ENCODE peak calls at places on chromosome 16, in four cellular contexts. One of them, this sample, is unnamed.

GRCh38 chr16:49696414-49697101 is 159.4 kb downstream of the ZNF423 start:
- DNase-seq in heart left ventricle: no peak
- DNase-seq in hepatocyte: no peak
- DNase-seq in lower lobe of right lung: no peak
- DNase-seq in this sample: no peak

GRCh38 chr16:929227-929669 is 41.5 kb downstream of the LMF1 start:
- DNase-seq in lower lobe of right lung: no peak
- DNase-seq in heart left ventricle: no peak
- DNase-seq in hepatocyte: no peak
- DNase-seq in this sample: no peak

GRCh38 chr16:85735225-85735722 is 15.6 kb downstream of the C16orf74 start:
- DNase-seq in heart left ventricle: no peak
- DNase-seq in lower lobe of right lung: no peak
- DNase-seq in hepatocyte: no peak
- DNase-seq in this sample: no peak

GRCh38 chr16:2753523-2754020 is 1.1 kb downstream of the SRRM2 start:
- DNase-seq in lower lobe of right lung: peak; percentile 27
- DNase-seq in heart left ventricle: no peak
- DNase-seq in hepatocyte: no peak
- DNase-seq in this sample: no peak

GRCh38 chr16:55543470-55543869 is 23.0 kb upstream of the CAPNS2 start:
- DNase-seq in hepatocyte: peak; percentile 44
- DNase-seq in lower lobe of right lung: no peak
- DNase-seq in heart left ventricle: no peak
- DNase-seq in this sample: no peak

GRCh38 chr16:85370881-85371651 is 242.1 kb upstream of the GSE1 start:
- DNase-seq in lower lobe of right lung: peak; percentile 77
- DNase-seq in heart left ventricle: no peak
- DNase-seq in hepatocyte: no peak
- DNase-seq in this sample: peak; percentile 90

GRCh38 chr16:85465328-85466307 is 147.5 kb upstream of the GSE1 start:
- DNase-seq in lower lobe of right lung: no peak
- DNase-seq in heart left ventricle: peak; percentile 83
- DNase-seq in hepatocyte: peak; percentile 26
- DNase-seq in this sample: peak; percentile 91

GRCh38 chr16:87951550-87952538 is 610 bp downstream of the BANP start:
- DNase-seq in lower lobe of right lung: peak; percentile 61
- DNase-seq in heart left ventricle: peak; percentile 49
- DNase-seq in hepatocyte: peak; percentile 54
- DNase-seq in this sample: peak; percentile 77

GRCh38 chr16:54136276-54136625 is 150.3 kb downstream of the IRX3 start:
- DNase-seq in heart left ventricle: no peak
- DNase-seq in lower lobe of right lung: no peak
- DNase-seq in hepatocyte: no peak
- DNase-seq in this sample: no peak

GRCh38 chr16:22161999-22162657 is at the start of gene SDR42E2:
- DNase-seq in lower lobe of right lung: no peak
- DNase-seq in hepatocyte: peak; percentile 61
- DNase-seq in heart left ventricle: no peak
- DNase-seq in this sample: no peak

GRCh38 chr16:77322757-77323156 is 112.1 kb downstream of the ADAMTS18 start:
- DNase-seq in hepatocyte: no peak
- DNase-seq in lower lobe of right lung: no peak
- DNase-seq in heart left ventricle: no peak
- DNase-seq in this sample: no peak

GRCh38 chr16:82773018-82773417 is 146.2 kb downstream of the CDH13 start:
- DNase-seq in heart left ventricle: no peak
- DNase-seq in hepatocyte: no peak
- DNase-seq in lower lobe of right lung: no peak
- DNase-seq in this sample: no peak

GRCh38 chr16:82776466-82777146 is 149.8 kb downstream of the CDH13 start:
- DNase-seq in heart left ventricle: no peak
- DNase-seq in lower lobe of right lung: no peak
- DNase-seq in hepatocyte: no peak
- DNase-seq in this sample: no peak

GRCh38 chr16:82769845-82770244 is 143.1 kb downstream of the CDH13 start:
- DNase-seq in lower lobe of right lung: no peak
- DNase-seq in heart left ventricle: peak; percentile 52
- DNase-seq in hepatocyte: no peak
- DNase-seq in this sample: no peak

GRCh38 chr16:82767808-82768207 is 141.0 kb downstream of the CDH13 start:
- DNase-seq in hepatocyte: no peak
- DNase-seq in lower lobe of right lung: no peak
- DNase-seq in heart left ventricle: no peak
- DNase-seq in this sample: no peak

DNA sequence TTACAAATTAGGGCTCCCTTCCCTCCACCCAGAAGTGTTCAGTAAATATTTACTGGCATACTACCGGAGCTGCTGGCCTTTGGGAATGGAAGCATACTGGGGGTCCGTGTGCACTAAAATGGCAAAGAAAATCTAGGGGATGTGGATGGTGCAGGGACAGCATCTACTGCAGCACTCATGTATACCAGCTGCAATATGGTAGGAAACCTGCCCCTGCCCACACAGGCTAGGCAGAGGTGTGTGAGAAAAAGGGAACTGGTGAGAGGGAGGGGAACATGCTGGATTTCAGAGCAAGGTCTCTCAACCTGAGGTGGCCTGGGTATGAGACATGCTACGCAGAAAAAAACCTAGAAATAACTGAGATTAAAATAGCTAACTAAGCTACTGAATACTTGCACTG is 145.4 kb downstream of the CDH13 start:
- DNase-seq in lower lobe of right lung: no peak
- DNase-seq in heart left ventricle: no peak
- DNase-seq in hepatocyte: no peak
- DNase-seq in this sample: no peak
- H3K4me1 ChIP-seq in lower lobe of right lung: no peaks in the 10 kb centered on the region
- H3K4me1 ChIP-seq in heart left ventricle: peaks cover 51% of the 10 kb centered on the region
- H3K4me1 ChIP-seq in hepatocyte: no peaks in the 10 kb centered on the region
- H3K4me1 ChIP-seq in this sample: peaks cover 6% of the 10 kb centered on the region

GRCh38 chr16:30609928-30610839 is at the start of gene ZNF689:
- DNase-seq in lower lobe of right lung: peak; percentile 88
- DNase-seq in hepatocyte: peak; percentile 97
- DNase-seq in heart left ventricle: peak; percentile 93
- DNase-seq in this sample: peak; percentile 96
- H3K4me1 ChIP-seq in lower lobe of right lung: peaks cover 14% of the 10 kb centered on the region
- H3K4me1 ChIP-seq in hepatocyte: peaks cover 4% of the 10 kb centered on the region
- H3K4me1 ChIP-seq in heart left ventricle: peaks cover 18% of the 10 kb centered on the region
- H3K4me1 ChIP-seq in this sample: no peaks in the 10 kb centered on the region

GRCh38 chr16:53058441-53058840 is 3.6 kb downstream of the CHD9 start:
- DNase-seq in heart left ventricle: no peak
- DNase-seq in hepatocyte: no peak
- DNase-seq in lower lobe of right lung: no peak
- DNase-seq in this sample: no peak
- H3K4me1 ChIP-seq in heart left ventricle: peaks cover 45% of the 10 kb centered on the region
- H3K4me1 ChIP-seq in hepatocyte: peaks cover 15% of the 10 kb centered on the region
- H3K4me1 ChIP-seq in lower lobe of right lung: peaks cover 55% of the 10 kb centered on the region
- H3K4me1 ChIP-seq in this sample: peaks cover 9% of the 10 kb centered on the region

GRCh38 chr16:11668590-11669379 is 530 bp downstream of the SNN start:
- DNase-seq in lower lobe of right lung: no peak
- DNase-seq in heart left ventricle: peak; percentile 43
- DNase-seq in hepatocyte: peak; percentile 51
- DNase-seq in this sample: peak; percentile 77
- H3K4me1 ChIP-seq in lower lobe of right lung: peaks cover 48% of the 10 kb centered on the region
- H3K4me1 ChIP-seq in heart left ventricle: peaks cover 56% of the 10 kb centered on the region
- H3K4me1 ChIP-seq in hepatocyte: peaks cover 10% of the 10 kb centered on the region
- H3K4me1 ChIP-seq in this sample: peaks cover 12% of the 10 kb centered on the region

DNA sequence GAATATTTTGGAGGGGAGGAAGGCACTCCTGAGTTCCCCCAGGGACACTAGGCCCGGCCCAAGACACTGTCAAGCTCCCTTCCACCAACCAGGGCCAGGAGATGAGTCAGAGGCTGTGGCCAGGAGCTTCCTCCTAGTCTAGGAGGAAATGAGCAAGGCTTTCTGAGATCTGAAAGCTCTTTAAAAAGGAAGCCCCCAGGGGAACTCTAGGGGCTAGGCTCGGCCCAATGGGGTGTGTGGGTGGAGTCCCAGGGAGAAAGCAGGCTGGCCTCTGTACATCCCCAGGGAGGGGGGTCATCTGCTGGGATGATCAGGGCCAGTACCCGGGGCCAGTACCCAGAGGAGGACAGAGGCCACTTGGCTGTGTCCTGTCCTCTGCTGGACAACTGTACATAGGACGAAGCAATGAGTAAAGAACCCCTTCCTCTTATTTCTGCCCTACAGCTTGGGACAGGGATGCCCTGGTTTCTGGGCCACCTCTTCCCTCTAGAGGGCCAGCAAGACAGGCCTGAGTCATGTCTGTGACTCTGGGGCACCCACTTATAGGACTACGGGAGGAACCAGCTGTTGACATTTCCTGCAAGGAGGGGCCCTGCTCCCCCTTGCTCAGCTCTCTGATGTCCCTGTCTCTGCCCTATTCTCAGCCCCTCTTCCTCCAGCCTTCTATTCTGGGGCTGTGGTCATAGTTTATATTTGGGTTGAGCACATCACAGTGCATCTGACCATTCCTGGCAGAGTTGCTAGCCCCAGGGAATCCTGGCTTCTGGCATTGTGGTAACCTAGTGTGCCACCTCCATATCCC is 2.7 kb downstream of the FHOD1 start:
- DNase-seq in heart left ventricle: peak; percentile 81
- DNase-seq in lower lobe of right lung: peak; percentile 89
- DNase-seq in hepatocyte: peak; percentile 55
- DNase-seq in this sample: peak; percentile 86
- H3K4me1 ChIP-seq in heart left ventricle: peaks cover 93% of the 10 kb centered on the region
- H3K4me1 ChIP-seq in lower lobe of right lung: peaks cover 84% of the 10 kb centered on the region
- H3K4me1 ChIP-seq in hepatocyte: peaks cover 38% of the 10 kb centered on the region
- H3K4me1 ChIP-seq in this sample: peaks cover 28% of the 10 kb centered on the region

DNA sequence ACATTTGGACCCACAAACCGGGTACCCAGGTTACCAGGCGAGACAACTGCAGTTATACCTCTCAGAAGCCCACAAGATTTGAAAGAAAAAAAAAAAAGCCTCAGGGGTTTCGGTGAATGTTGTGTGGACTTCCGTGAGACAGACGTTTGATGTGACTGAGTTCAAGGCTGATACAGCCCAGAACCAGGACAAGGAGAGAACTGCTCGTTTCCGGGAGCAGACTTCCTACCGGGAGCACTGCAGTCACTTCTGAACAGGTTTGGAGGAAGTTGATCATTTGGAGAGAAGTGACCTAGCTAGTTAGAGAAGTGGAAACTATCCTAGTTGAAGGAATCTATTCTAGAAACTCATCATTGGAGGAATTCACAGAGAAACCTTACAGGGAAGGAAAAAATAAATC is 847 bp downstream of the CKLF start:
- DNase-seq in lower lobe of right lung: no peak
- DNase-seq in heart left ventricle: no peak
- DNase-seq in hepatocyte: no peak
- DNase-seq in this sample: no peak
- H3K4me1 ChIP-seq in lower lobe of right lung: peaks cover 71% of the 10 kb centered on the region
- H3K4me1 ChIP-seq in heart left ventricle: peaks cover 45% of the 10 kb centered on the region
- H3K4me1 ChIP-seq in hepatocyte: peaks cover 21% of the 10 kb centered on the region
- H3K4me1 ChIP-seq in this sample: peaks cover 3% of the 10 kb centered on the region

GRCh38 chr16:16064874-16065384 is 115.5 kb downstream of the ABCC1 start:
- DNase-seq in hepatocyte: no peak
- DNase-seq in heart left ventricle: no peak
- DNase-seq in lower lobe of right lung: no peak
- DNase-seq in this sample: no peak
- H3K4me1 ChIP-seq in hepatocyte: no peaks in the 10 kb centered on the region
- H3K4me1 ChIP-seq in heart left ventricle: peaks cover 10% of the 10 kb centered on the region
- H3K4me1 ChIP-seq in lower lobe of right lung: peaks cover 16% of the 10 kb centered on the region
- H3K4me1 ChIP-seq in this sample: peaks cover 5% of the 10 kb centered on the region

GRCh38 chr16:10128397-10129258 is 53.6 kb downstream of the GRIN2A start:
- DNase-seq in heart left ventricle: no peak
- DNase-seq in hepatocyte: no peak
- DNase-seq in lower lobe of right lung: no peak
- DNase-seq in this sample: no peak
- H3K4me1 ChIP-seq in heart left ventricle: peaks cover 14% of the 10 kb centered on the region
- H3K4me1 ChIP-seq in hepatocyte: no peaks in the 10 kb centered on the region
- H3K4me1 ChIP-seq in lower lobe of right lung: no peaks in the 10 kb centered on the region
- H3K4me1 ChIP-seq in this sample: no peaks in the 10 kb centered on the region